ENCODE peak calls at places on chromosomes 11 and 22, in ten cellular contexts. One of them, this sample, is unnamed.

GRCh38 chr11:93059074-93059957 is 89.9 kb downstream of the MTNR1B start:
- DNase-seq in activated T-helper 1 cell treated with anti-CD3 and anti-CD28 coated beads, Interleukin-12 subunit alpha, Interleukin-12 subunit beta, Interleukin-2, Interleukin-4 antibody, amounts not matched to agents 30 ng/mL and 10 ng/mL and 1 ng/mL, durations not matched to agents 14 hours and 24 hours and 36 hours: no peak
- DNase-seq in NCI-H2081: peak
- DNase-seq in naive thymus-derived CD4-positive, alpha-beta T cell: no peak
- DNase-seq in HEK293T: no peak
- DNase-seq in stimulated activated CD4-positive, alpha-beta T cell treated with anti-CD3 and anti-CD28 coated beads, Interleukin-12 subunit alpha, Interleukin-12 subunit beta, amount 100 ng/mL, for 48 hours: no peak
- DNase-seq in esophagus squamous epithelium: no peak
- DNase-seq in lower leg skin: no peak
- DNase-seq in ovary: no peak
- DNase-seq in epithelial cell of esophagus: peak
- DNase-seq in this sample: no peak

GRCh38 chr22:19057999-19058491 is 64.2 kb downstream of the DGCR2 start:
- DNase-seq in stimulated activated CD4-positive, alpha-beta T cell treated with anti-CD3 and anti-CD28 coated beads, Interleukin-12 subunit alpha, Interleukin-12 subunit beta, amount 100 ng/mL, for 48 hours: no peak
- DNase-seq in lower leg skin: peak
- DNase-seq in naive thymus-derived CD4-positive, alpha-beta T cell: no peak
- DNase-seq in epithelial cell of esophagus: no peak
- DNase-seq in HEK293T: no peak
- DNase-seq in ovary: no peak
- DNase-seq in activated T-helper 1 cell treated with anti-CD3 and anti-CD28 coated beads, Interleukin-12 subunit alpha, Interleukin-12 subunit beta, Interleukin-2, Interleukin-4 antibody, amounts not matched to agents 30 ng/mL and 10 ng/mL and 1 ng/mL, durations not matched to agents 14 hours and 24 hours and 36 hours: no peak
- DNase-seq in esophagus squamous epithelium: no peak
- DNase-seq in NCI-H2081: no peak
- DNase-seq in this sample: no peak

GRCh38 chr22:33666661-33667619 is 253.3 kb downstream of the LARGE1 start:
- DNase-seq in epithelial cell of esophagus: no peak
- DNase-seq in HEK293T: no peak
- DNase-seq in NCI-H2081: no peak
- DNase-seq in esophagus squamous epithelium: no peak
- DNase-seq in ovary: no peak
- DNase-seq in lower leg skin: no peak
- DNase-seq in naive thymus-derived CD4-positive, alpha-beta T cell: no peak
- DNase-seq in stimulated activated CD4-positive, alpha-beta T cell treated with anti-CD3 and anti-CD28 coated beads, Interleukin-12 subunit alpha, Interleukin-12 subunit beta, amount 100 ng/mL, for 48 hours: no peak
- DNase-seq in activated T-helper 1 cell treated with anti-CD3 and anti-CD28 coated beads, Interleukin-12 subunit alpha, Interleukin-12 subunit beta, Interleukin-2, Interleukin-4 antibody, amounts not matched to agents 30 ng/mL and 10 ng/mL and 1 ng/mL, durations not matched to agents 14 hours and 24 hours and 36 hours: no peak
- DNase-seq in this sample: no peak

GRCh38 chr22:24703101-24703500 is 71.4 kb downstream of the PIWIL3 start:
- DNase-seq in epithelial cell of esophagus: no peak
- DNase-seq in esophagus squamous epithelium: no peak
- DNase-seq in activated T-helper 1 cell treated with anti-CD3 and anti-CD28 coated beads, Interleukin-12 subunit alpha, Interleukin-12 subunit beta, Interleukin-2, Interleukin-4 antibody, amounts not matched to agents 30 ng/mL and 10 ng/mL and 1 ng/mL, durations not matched to agents 14 hours and 24 hours and 36 hours: no peak
- DNase-seq in NCI-H2081: no peak
- DNase-seq in stimulated activated CD4-positive, alpha-beta T cell treated with anti-CD3 and anti-CD28 coated beads, Interleukin-12 subunit alpha, Interleukin-12 subunit beta, amount 100 ng/mL, for 48 hours: no peak
- DNase-seq in ovary: peak
- DNase-seq in lower leg skin: no peak
- DNase-seq in HEK293T: no peak
- DNase-seq in naive thymus-derived CD4-positive, alpha-beta T cell: no peak
- DNase-seq in this sample: no peak

GRCh38 chr22:19962246-19962908 is 20.8 kb upstream of the TXNRD2 start:
- DNase-seq in NCI-H2081: peak
- DNase-seq in lower leg skin: peak
- DNase-seq in stimulated activated CD4-positive, alpha-beta T cell treated with anti-CD3 and anti-CD28 coated beads, Interleukin-12 subunit alpha, Interleukin-12 subunit beta, amount 100 ng/mL, for 48 hours: peak
- DNase-seq in ovary: no peak
- DNase-seq in HEK293T: peak
- DNase-seq in activated T-helper 1 cell treated with anti-CD3 and anti-CD28 coated beads, Interleukin-12 subunit alpha, Interleukin-12 subunit beta, Interleukin-2, Interleukin-4 antibody, amounts not matched to agents 30 ng/mL and 10 ng/mL and 1 ng/mL, durations not matched to agents 14 hours and 24 hours and 36 hours: peak
- DNase-seq in esophagus squamous epithelium: no peak
- DNase-seq in naive thymus-derived CD4-positive, alpha-beta T cell: peak
- DNase-seq in epithelial cell of esophagus: peak
- DNase-seq in this sample: peak

GRCh38 chr11:118639899-118640298 is 32.5 kb downstream of the PHLDB1 start:
- DNase-seq in HEK293T: no peak
- DNase-seq in lower leg skin: no peak
- DNase-seq in ovary: no peak
- DNase-seq in NCI-H2081: no peak
- DNase-seq in activated T-helper 1 cell treated with anti-CD3 and anti-CD28 coated beads, Interleukin-12 subunit alpha, Interleukin-12 subunit beta, Interleukin-2, Interleukin-4 antibody, amounts not matched to agents 30 ng/mL and 10 ng/mL and 1 ng/mL, durations not matched to agents 14 hours and 24 hours and 36 hours: no peak
- DNase-seq in stimulated activated CD4-positive, alpha-beta T cell treated with anti-CD3 and anti-CD28 coated beads, Interleukin-12 subunit alpha, Interleukin-12 subunit beta, amount 100 ng/mL, for 48 hours: no peak
- DNase-seq in esophagus squamous epithelium: no peak
- DNase-seq in naive thymus-derived CD4-positive, alpha-beta T cell: no peak
- DNase-seq in epithelial cell of esophagus: no peak
- DNase-seq in this sample: no peak

GRCh38 chr11:104876324-104876723 is 21.9 kb downstream of the CASP12 start:
- DNase-seq in HEK293T: no peak
- DNase-seq in activated T-helper 1 cell treated with anti-CD3 and anti-CD28 coated beads, Interleukin-12 subunit alpha, Interleukin-12 subunit beta, Interleukin-2, Interleukin-4 antibody, amounts not matched to agents 30 ng/mL and 10 ng/mL and 1 ng/mL, durations not matched to agents 14 hours and 24 hours and 36 hours: no peak
- DNase-seq in esophagus squamous epithelium: no peak
- DNase-seq in naive thymus-derived CD4-positive, alpha-beta T cell: no peak
- DNase-seq in epithelial cell of esophagus: no peak
- DNase-seq in NCI-H2081: no peak
- DNase-seq in lower leg skin: no peak
- DNase-seq in stimulated activated CD4-positive, alpha-beta T cell treated with anti-CD3 and anti-CD28 coated beads, Interleukin-12 subunit alpha, Interleukin-12 subunit beta, amount 100 ng/mL, for 48 hours: no peak
- DNase-seq in ovary: no peak
- DNase-seq in this sample: no peak

GRCh38 chr11:6219359-6219758 is 14.0 kb downstream of the C11orf42 start:
- DNase-seq in naive thymus-derived CD4-positive, alpha-beta T cell: no peak
- DNase-seq in esophagus squamous epithelium: no peak
- DNase-seq in lower leg skin: no peak
- DNase-seq in activated T-helper 1 cell treated with anti-CD3 and anti-CD28 coated beads, Interleukin-12 subunit alpha, Interleukin-12 subunit beta, Interleukin-2, Interleukin-4 antibody, amounts not matched to agents 30 ng/mL and 10 ng/mL and 1 ng/mL, durations not matched to agents 14 hours and 24 hours and 36 hours: no peak
- DNase-seq in stimulated activated CD4-positive, alpha-beta T cell treated with anti-CD3 and anti-CD28 coated beads, Interleukin-12 subunit alpha, Interleukin-12 subunit beta, amount 100 ng/mL, for 48 hours: no peak
- DNase-seq in HEK293T: no peak
- DNase-seq in ovary: no peak
- DNase-seq in NCI-H2081: no peak
- DNase-seq in epithelial cell of esophagus: peak
- DNase-seq in this sample: no peak

GRCh38 chr11:20036625-20037335 is 123.5 kb downstream of the DBX1 start:
- DNase-seq in stimulated activated CD4-positive, alpha-beta T cell treated with anti-CD3 and anti-CD28 coated beads, Interleukin-12 subunit alpha, Interleukin-12 subunit beta, amount 100 ng/mL, for 48 hours: no peak
- DNase-seq in NCI-H2081: no peak
- DNase-seq in lower leg skin: no peak
- DNase-seq in HEK293T: no peak
- DNase-seq in epithelial cell of esophagus: no peak
- DNase-seq in esophagus squamous epithelium: no peak
- DNase-seq in activated T-helper 1 cell treated with anti-CD3 and anti-CD28 coated beads, Interleukin-12 subunit alpha, Interleukin-12 subunit beta, Interleukin-2, Interleukin-4 antibody, amounts not matched to agents 30 ng/mL and 10 ng/mL and 1 ng/mL, durations not matched to agents 14 hours and 24 hours and 36 hours: no peak
- DNase-seq in naive thymus-derived CD4-positive, alpha-beta T cell: no peak
- DNase-seq in ovary: no peak
- DNase-seq in this sample: no peak

GRCh38 chr11:47325271-47326041 is 27.0 kb downstream of the MYBPC3 start:
- DNase-seq in naive thymus-derived CD4-positive, alpha-beta T cell: no peak
- DNase-seq in lower leg skin: no peak
- DNase-seq in NCI-H2081: no peak
- DNase-seq in HEK293T: no peak
- DNase-seq in epithelial cell of esophagus: no peak
- DNase-seq in stimulated activated CD4-positive, alpha-beta T cell treated with anti-CD3 and anti-CD28 coated beads, Interleukin-12 subunit alpha, Interleukin-12 subunit beta, amount 100 ng/mL, for 48 hours: no peak
- DNase-seq in esophagus squamous epithelium: no peak
- DNase-seq in activated T-helper 1 cell treated with anti-CD3 and anti-CD28 coated beads, Interleukin-12 subunit alpha, Interleukin-12 subunit beta, Interleukin-2, Interleukin-4 antibody, amounts not matched to agents 30 ng/mL and 10 ng/mL and 1 ng/mL, durations not matched to agents 14 hours and 24 hours and 36 hours: no peak
- DNase-seq in ovary: no peak
- DNase-seq in this sample: no peak

GRCh38 chr11:95991545-95991944 is 67.6 kb upstream of the MTMR2 start:
- DNase-seq in esophagus squamous epithelium: no peak
- DNase-seq in naive thymus-derived CD4-positive, alpha-beta T cell: no peak
- DNase-seq in stimulated activated CD4-positive, alpha-beta T cell treated with anti-CD3 and anti-CD28 coated beads, Interleukin-12 subunit alpha, Interleukin-12 subunit beta, amount 100 ng/mL, for 48 hours: no peak
- DNase-seq in HEK293T: no peak
- DNase-seq in ovary: no peak
- DNase-seq in activated T-helper 1 cell treated with anti-CD3 and anti-CD28 coated beads, Interleukin-12 subunit alpha, Interleukin-12 subunit beta, Interleukin-2, Interleukin-4 antibody, amounts not matched to agents 30 ng/mL and 10 ng/mL and 1 ng/mL, durations not matched to agents 14 hours and 24 hours and 36 hours: no peak
- DNase-seq in lower leg skin: no peak
- DNase-seq in epithelial cell of esophagus: no peak
- DNase-seq in NCI-H2081: no peak
- DNase-seq in this sample: no peak